ENCODE peak calls at places on chromosomes 2 and 18, in four cellular contexts. P is H9, J is IMR-90, O is H1. R is an unnamed sample.

GRCh38 chr2:42770288-42771131 is 6.6 kb upstream of the OXER1 start:
- DNase-seq in P (peak), J (peak), O (peak), R (peak)

GRCh38 chr18:22018366-22018765 is 151.0 kb upstream of the GATA6 start:
- DNase-seq in P (no peak), J (no peak), O (no peak), R (no peak)

GRCh38 chr2:241894056-241894641 is 24.6 kb downstream of the RTP5 start:
- DNase-seq in P (peak), J (no peak), O (no peak), R (peak)

GRCh38 chr2:188746727-188747126 is 227.4 kb upstream of the COL3A1 start:
- DNase-seq in P (no peak), J (peak), O (no peak), R (no peak)

GRCh38 chr18:8841781-8842485 is 136.6 kb downstream of the MTCL1 start:
- DNase-seq in P (no peak), J (peak), O (no peak), R (no peak)

GRCh38 chr2:238505892-238506280 is 79.2 kb downstream of the ASB1 start:
- DNase-seq in P (no peak), J (no peak), O (no peak), R (no peak)

GRCh38 chr2:8580316-8581047 is 101.4 kb upstream of the ID2 start:
- DNase-seq in P (peak), J (no peak), O (no peak), R (no peak)

GRCh38 chr2:15693926-15694588 is 102.4 kb downstream of the DDX1 start:
- DNase-seq in P (no peak), J (no peak), O (no peak), R (no peak)

GRCh38 chr2:95361216-95361980 is 41.1 kb upstream of the FAHD2A start:
- DNase-seq in P (peak), J (no peak), O (no peak), R (no peak)

GRCh38 chr2:215425021-215425782 is 10.7 kb downstream of the FN1 start:
- DNase-seq in P (no peak), J (peak), O (no peak), R (no peak)

GRCh38 chr2:72973566-72974435 is 56.5 kb downstream of the EMX1 start:
- DNase-seq in P (peak), J (peak), O (no peak), R (peak)

GRCh38 chr2:62050456-62051045 is 145.1 kb downstream of the COMMD1 start:
- DNase-seq in P (no peak), J (no peak), O (no peak), R (no peak)

GRCh38 chr2:158482594-158482993 is 25.8 kb downstream of the PKP4 start:
- DNase-seq in P (no peak), J (peak), O (no peak), R (peak)

GRCh38 chr2:158486150-158486969 is 29.6 kb downstream of the PKP4 start:
- DNase-seq in P (no peak), J (peak), O (no peak), R (no peak)

GRCh38 chr2:158487419-158487818 is 30.7 kb downstream of the PKP4 start:
- DNase-seq in P (no peak), J (peak), O (no peak), R (no peak)

GRCh38 chr2:158486970-158487325 is 30.2 kb downstream of the PKP4 start:
- DNase-seq in P (no peak), J (peak), O (no peak), R (no peak)

GRCh38 chr2:158484892-158485556 is 28.3 kb downstream of the PKP4 start:
- DNase-seq in P (no peak), J (no peak), O (no peak), R (no peak)
- H3K56ac ChIP-seq in P (no peak), J (no peak), O (no peak), R (no peak)

GRCh38 chr18:34660572-34660971 is 49.5 kb upstream of the DTNA start:
- DNase-seq in P (no peak), J (no peak), O (no peak), R (peak)
- H3K9ac ChIP-seq in P (no peak), J (no peak), O (peak), R (peak)

DNA sequence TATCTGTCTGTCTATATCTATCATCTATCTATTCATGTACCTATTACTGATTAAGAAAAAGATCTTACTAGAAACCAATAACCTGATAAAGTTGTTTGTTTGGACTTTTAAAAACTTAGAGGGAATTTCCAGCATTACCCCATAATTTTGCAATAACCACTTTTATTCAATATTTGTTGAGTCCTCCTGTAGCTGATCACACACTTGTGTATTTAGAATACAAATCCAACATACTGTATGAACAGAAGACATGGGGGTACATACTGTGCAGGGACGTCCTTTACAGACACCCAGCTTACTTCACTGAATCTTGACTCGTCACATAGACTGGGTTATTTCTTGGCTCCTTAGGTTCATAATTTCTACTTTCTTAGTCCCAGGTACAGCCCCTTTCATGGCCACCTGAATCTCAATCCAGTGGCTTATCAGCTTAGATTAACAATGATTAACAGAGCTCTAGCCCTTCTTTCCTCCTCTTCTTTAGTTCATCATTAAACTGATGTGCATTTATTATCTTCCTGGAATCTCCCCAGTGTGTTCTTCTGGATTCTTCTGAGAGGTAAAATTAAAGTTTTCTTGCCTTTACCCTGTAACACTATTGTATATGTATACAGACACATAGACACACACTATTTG is 27.4 kb upstream of the STAT4 start:
- DNase-seq in P (no peak), J (no peak), O (no peak), R (no peak)
- H3K56ac ChIP-seq in P (no peak), J (no peak), O (no peak), R (no peak)

GRCh38 chr2:82084679-82085392 is 1780.3 kb upstream of the LRRTM1 start:
- DNase-seq in P (no peak), J (no peak), O (no peak), R (no peak)
- H3K9ac ChIP-seq in P (no peak), J (no peak), O (no peak), R (no peak)

DNA sequence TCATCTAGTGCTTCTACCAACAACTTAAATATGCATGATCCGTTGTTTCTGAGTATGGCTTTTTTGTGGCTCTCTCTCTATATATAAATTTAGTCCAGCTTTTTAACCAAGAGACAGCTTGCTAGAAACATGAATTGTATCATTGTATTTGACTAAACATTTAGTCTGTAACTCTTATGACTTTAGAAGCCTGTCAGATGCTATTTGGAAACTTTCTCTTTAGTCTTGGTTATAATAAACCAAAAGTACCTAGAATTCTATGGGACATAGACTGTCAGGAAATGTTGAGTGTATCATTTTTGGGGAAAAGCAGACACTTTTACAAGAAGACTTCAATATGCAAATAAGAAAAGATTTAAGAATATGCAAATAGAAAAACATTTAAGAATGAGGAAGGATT is 161.4 kb downstream of the ZEB2 start:
- DNase-seq in P (no peak), J (no peak), O (no peak), R (no peak)
- H3K56ac ChIP-seq in P (no peak), J (peak), O (no peak), R (no peak)

DNA sequence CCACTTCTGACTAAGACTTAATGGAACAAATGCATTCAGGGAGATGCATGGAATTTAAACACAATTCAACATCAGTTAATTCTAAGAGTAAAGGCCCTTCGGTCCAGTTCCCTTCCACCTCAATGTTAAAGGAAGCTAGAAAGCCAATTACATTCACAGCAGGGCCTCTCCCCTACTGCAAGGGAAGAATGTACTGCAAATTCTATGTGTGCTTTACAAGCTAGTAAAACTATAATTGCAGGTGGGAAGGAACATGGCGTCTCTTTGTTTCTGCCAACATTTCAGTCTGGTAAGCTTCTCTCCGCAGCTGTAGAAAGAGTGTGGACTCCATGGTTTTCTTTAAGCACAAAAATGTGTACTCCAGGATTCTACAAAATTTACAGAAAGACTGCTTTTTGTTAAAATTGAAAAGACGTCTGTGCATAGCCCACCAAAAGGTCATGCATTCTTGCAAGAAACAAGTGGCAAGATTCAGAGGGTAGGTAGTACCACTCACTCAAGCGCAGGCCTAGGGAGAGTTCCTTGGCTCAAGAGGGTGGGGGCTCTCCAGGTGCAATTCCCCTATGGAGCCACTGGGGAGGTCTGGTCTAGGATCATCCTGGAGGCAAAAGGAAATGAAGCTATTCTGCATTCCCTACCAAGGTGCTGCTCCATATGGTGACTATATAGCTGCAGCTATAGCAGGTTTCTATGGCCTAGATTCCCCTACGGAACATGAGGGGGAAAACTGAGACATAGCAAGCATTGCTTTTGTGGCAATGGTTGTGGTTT is 127.0 kb upstream of the FZD5 start:
- DNase-seq in P (peak), J (no peak), O (peak), R (peak)
- H3K9ac ChIP-seq in P (no peak), J (no peak), O (no peak), R (no peak)

GRCh38 chr2:232420463-232421188 is 14.0 kb downstream of the ALPG start:
- DNase-seq in P (peak), J (no peak), O (no peak), R (peak)

GRCh38 chr2:232418056-232418455 is 11.4 kb downstream of the ALPG start:
- DNase-seq in P (no peak), J (no peak), O (no peak), R (no peak)

GRCh38 chr2:232418466-232419244 is 12.0 kb downstream of the ALPG start:
- DNase-seq in P (no peak), J (no peak), O (no peak), R (peak)

GRCh38 chr2:232420073-232420454 is 13.4 kb downstream of the ALPG start:
- DNase-seq in P (no peak), J (no peak), O (no peak), R (peak)

GRCh38 chr2:232419245-232420072 is 12.8 kb downstream of the ALPG start:
- DNase-seq in P (peak), J (no peak), O (no peak), R (peak)
- H3K56ac ChIP-seq in P (no peak), J (no peak), O (peak), R (peak)

GRCh38 chr2:75646090-75646582 is 447 bp upstream of the MRPL19 start:
- DNase-seq in P (no peak), J (no peak), O (no peak), R (no peak)
- H3K9ac ChIP-seq in P (peak), J (peak), O (peak), R (peak)

GRCh38 chr2:205706769-205707375 is 24.6 kb downstream of the NRP2 start:
- DNase-seq in P (no peak), J (peak), O (no peak), R (peak)
- H3K56ac ChIP-seq in P (no peak), J (peak), O (no peak), R (peak)

R was measured in mesendoderm.